ENCODE peak calls at places on chromosome 16, in nine cellular contexts. D is bronchial epithelial cell, B is choroid plexus epithelial cell, P is lower leg skin, A is spleen, E is AG04449, N is suprapubic skin, R is B cell, M is RWPE1. Q is an unnamed sample.

GRCh38 chr16:85048921-85049562 is 21.4 kb downstream of the KIAA0513 start:
- DNase-seq in D (no peak), B (no peak), P (no peak), A (no peak), E (no peak), N (no peak), R (no peak), M (no peak), Q (no peak)

GRCh38 chr16:66359811-66360608 is 6.5 kb upstream of the CDH5 start:
- DNase-seq in D (peak), B (no peak), P (no peak), A (no peak), E (no peak), N (no peak), R (no peak), M (no peak), Q (no peak)

GRCh38 chr16:64983983-64984382 is 137.9 kb downstream of the CDH11 start:
- DNase-seq in D (peak), B (peak), P (no peak), A (no peak), E (no peak), N (no peak), R (no peak), M (peak), Q (no peak)

GRCh38 chr16:56019274-56019673 is 144.1 kb upstream of the CES5A start:
- DNase-seq in D (no peak), B (no peak), P (no peak), A (no peak), E (no peak), N (no peak), R (no peak), M (no peak), Q (no peak)

GRCh38 chr16:14445935-14446715 is 183.9 kb downstream of the PARN start:
- DNase-seq in D (no peak), B (no peak), P (no peak), A (no peak), E (no peak), N (no peak), R (no peak), M (no peak), Q (no peak)

GRCh38 chr16:15055141-15056053 is 477 bp downstream of the NTAN1 start:
- DNase-seq in D (no peak), B (peak), P (peak), A (peak), E (no peak), N (peak), R (peak), M (peak), Q (no peak)

GRCh38 chr16:54446639-54447038 is 160.1 kb upstream of the IRX3 start:
- DNase-seq in D (peak), B (peak), P (peak), A (no peak), E (peak), N (peak), R (no peak), M (peak), Q (no peak)

GRCh38 chr16:2596747-2597559 is 59.1 kb downstream of the PDPK1 start:
- DNase-seq in D (no peak), B (no peak), P (peak), A (peak), E (no peak), N (no peak), R (peak), M (no peak), Q (no peak)

GRCh38 chr16:56370185-56370584 is 55.2 kb downstream of the AMFR start:
- DNase-seq in D (no peak), B (no peak), P (no peak), A (no peak), E (no peak), N (no peak), R (no peak), M (no peak), Q (no peak)

GRCh38 chr16:15837761-15838160 is 19.1 kb downstream of the MYH11 start:
- DNase-seq in D (no peak), B (no peak), P (no peak), A (peak), E (no peak), N (no peak), R (no peak), M (no peak), Q (no peak)

GRCh38 chr16:72666267-72666666 is 381.7 kb downstream of the ZFHX3 start:
- DNase-seq in D (no peak), B (peak), P (no peak), A (no peak), E (no peak), N (no peak), R (no peak), M (no peak), Q (no peak)

GRCh38 chr16:23949630-23950290 is 114.0 kb downstream of the PRKCB start:
- DNase-seq in D (no peak), B (no peak), P (peak), A (peak), E (no peak), N (no peak), R (peak), M (no peak), Q (peak)

GRCh38 chr16:10992797-10993196 is 48.4 kb downstream of the CLEC16A start:
- DNase-seq in D (peak), B (peak), P (no peak), A (no peak), E (peak), N (no peak), R (no peak), M (peak), Q (no peak)

GRCh38 chr16:85392756-85393673 is 220.1 kb upstream of the GSE1 start:
- DNase-seq in D (no peak), B (no peak), P (peak), A (peak), E (no peak), N (peak), R (no peak), M (no peak), Q (peak)

GRCh38 chr16:46428108-46429061 is 192.8 kb downstream of the SHCBP1 start:
- DNase-seq in D (no peak), B (no peak), P (peak), A (no peak), E (no peak), N (no peak), R (no peak), M (no peak), Q (no peak)

GRCh38 chr16:19359556-19359955 is 58.1 kb upstream of the TMC5 start:
- DNase-seq in D (no peak), B (no peak), P (no peak), A (no peak), E (no peak), N (no peak), R (no peak), M (no peak), Q (no peak)

GRCh38 chr16:68206224-68206623 is 29.7 kb downstream of the ESRP2 start:
- DNase-seq in D (no peak), B (no peak), P (no peak), A (no peak), E (no peak), N (no peak), R (no peak), M (no peak), Q (no peak)

GRCh38 chr16:10770907-10771306 is 27.3 kb downstream of the NUBP1 start:
- DNase-seq in D (no peak), B (peak), P (no peak), A (no peak), E (no peak), N (no peak), R (no peak), M (no peak), Q (no peak)

GRCh38 chr16:68069511-68070248 is 15.5 kb upstream of the NFATC3 start:
- DNase-seq in D (no peak), B (no peak), P (peak), A (no peak), E (no peak), N (no peak), R (no peak), M (no peak), Q (no peak)

GRCh38 chr16:23408242-23409201 is 44.5 kb downstream of the COG7 start:
- DNase-seq in D (peak), B (peak), P (no peak), A (peak), E (no peak), N (no peak), R (peak), M (no peak), Q (no peak)

GRCh38 chr16:71442041-71442440 is at the start of gene TLE7:
- DNase-seq in D (no peak), B (no peak), P (no peak), A (no peak), E (no peak), N (no peak), R (no peak), M (no peak), Q (no peak)

GRCh38 chr16:82322177-82322576 is 152.2 kb upstream of the MPHOSPH6 start:
- DNase-seq in D (peak), B (no peak), P (no peak), A (no peak), E (no peak), N (no peak), R (no peak), M (no peak), Q (no peak)

GRCh38 chr16:62648256-62648655 is 612.0 kb upstream of the CDH8 start:
- DNase-seq in D (no peak), B (no peak), P (no peak), A (no peak), E (no peak), N (no peak), R (no peak), M (no peak), Q (no peak)

GRCh38 chr16:79287424-79287917 is 313.1 kb downstream of the MAF start:
- DNase-seq in D (no peak), B (no peak), P (no peak), A (no peak), E (no peak), N (no peak), R (no peak), M (no peak), Q (no peak)

GRCh38 chr16:71610936-71611871 is 14.8 kb upstream of the MARVELD3 start:
- DNase-seq in D (peak), B (peak), P (peak), A (peak), E (no peak), N (peak), R (peak), M (peak), Q (peak)

GRCh38 chr16:1466054-1466453 is 8.8 kb downstream of the CLCN7 start:
- DNase-seq in D (no peak), B (no peak), P (no peak), A (no peak), E (no peak), N (no peak), R (no peak), M (no peak), Q (no peak)

GRCh38 chr16:4580245-4580644 is 24.1 kb downstream of the C16orf96 start:
- DNase-seq in D (peak), B (peak), P (no peak), A (no peak), E (no peak), N (no peak), R (no peak), M (peak), Q (no peak)
- TF ChIP-seq CTCF in D (no peak), B (no peak), P (no peak), A (no peak), E (no peak), N (no peak), R (no peak), M (no peak), Q (no peak)

DNA sequence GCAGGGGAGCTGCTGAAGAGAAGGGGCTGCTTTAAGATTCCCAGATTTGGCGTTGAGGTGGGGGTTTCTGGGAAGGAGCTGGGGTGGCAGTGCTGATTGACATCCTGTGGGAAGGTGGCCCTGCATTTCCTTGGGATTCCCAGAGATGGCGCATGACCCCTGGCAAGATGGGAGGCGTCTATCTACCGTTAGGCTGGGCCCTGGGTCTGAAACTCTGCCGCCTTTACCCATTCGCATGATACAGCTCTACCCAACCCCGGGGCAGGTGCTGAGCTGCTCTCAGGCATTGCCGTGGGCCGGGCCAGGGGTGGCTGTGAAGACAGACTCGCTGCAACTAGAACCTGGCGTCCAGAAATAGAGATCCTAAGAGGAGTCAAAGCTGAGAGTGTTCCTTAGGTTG is 9.9 kb upstream of the MVD start:
- DNase-seq in D (peak), B (no peak), P (no peak), A (no peak), E (no peak), N (no peak), R (no peak), M (no peak), Q (no peak)
- TF ChIP-seq CTCF in D (peak), B (peak), P (no peak), A (no peak), E (peak), N (no peak), R (no peak), M (no peak), Q (no peak)

GRCh38 chr16:88878967-88879787 is 12.7 kb upstream of the PABPN1L start:
- DNase-seq in D (peak), B (peak), P (no peak), A (no peak), E (no peak), N (no peak), R (no peak), M (peak), Q (no peak)

GRCh38 chr16:88878356-88878755 is 11.9 kb upstream of the PABPN1L start:
- DNase-seq in D (no peak), B (no peak), P (no peak), A (no peak), E (no peak), N (no peak), R (no peak), M (no peak), Q (no peak)

GRCh38 chr16:88875703-88876234 is 9.3 kb upstream of the PABPN1L start:
- DNase-seq in D (no peak), B (no peak), P (no peak), A (no peak), E (no peak), N (no peak), R (no peak), M (no peak), Q (no peak)

GRCh38 chr16:88876942-88877526 is 10.6 kb upstream of the PABPN1L start:
- DNase-seq in D (no peak), B (no peak), P (no peak), A (no peak), E (no peak), N (no peak), R (no peak), M (no peak), Q (no peak)

DNA sequence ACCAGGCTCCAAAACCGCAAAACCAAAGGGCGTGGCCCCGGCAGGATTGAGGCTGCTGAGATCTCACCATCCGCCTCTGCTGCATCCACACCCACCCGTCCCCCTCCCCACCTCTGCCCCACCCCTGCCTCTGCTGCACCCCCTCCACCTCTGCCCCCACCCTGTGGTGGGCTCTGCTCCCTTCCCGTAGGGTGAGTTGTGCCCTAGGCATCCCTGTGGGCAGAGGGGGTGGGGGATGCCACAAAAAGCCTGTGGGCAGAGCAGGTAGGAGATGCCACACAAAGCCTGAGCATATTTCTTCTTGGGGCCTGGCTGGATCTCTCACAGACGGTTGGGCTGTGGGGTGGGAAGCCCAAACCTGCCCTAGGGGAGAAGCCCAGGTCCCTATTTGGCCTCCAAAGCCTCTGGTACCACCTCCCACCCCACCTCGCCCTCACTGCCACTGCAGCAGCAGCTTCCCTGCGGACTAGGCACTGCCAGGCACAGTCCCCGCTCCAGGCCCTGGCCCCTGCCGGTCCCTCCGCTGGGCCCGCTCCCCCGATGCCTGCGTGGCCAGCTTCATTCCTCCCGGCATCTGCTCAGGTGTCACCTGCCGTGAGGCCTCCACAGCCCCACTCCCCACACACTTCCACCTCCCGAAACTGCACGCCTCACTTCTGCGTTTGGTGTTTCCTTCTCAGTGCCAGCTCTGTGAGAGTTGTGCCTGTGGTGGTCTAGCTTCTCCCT is 11.3 kb upstream of the PABPN1L start:
- DNase-seq in D (no peak), B (no peak), P (no peak), A (no peak), E (no peak), N (no peak), R (no peak), M (no peak), Q (no peak)
- TF ChIP-seq CTCF in D (no peak), B (no peak), P (no peak), A (no peak), E (no peak), N (no peak), R (no peak), M (no peak), Q (no peak)

GRCh38 chr16:30112197-30113030 is 923 bp downstream of the GDPD3 start:
- DNase-seq in D (no peak), B (peak), P (peak), A (peak), E (no peak), N (peak), R (peak), M (no peak), Q (peak)
- TF ChIP-seq CTCF in D (peak), B (peak), P (peak), A (peak), E (peak), N (peak), R (peak), M (peak), Q (peak)

DNA sequence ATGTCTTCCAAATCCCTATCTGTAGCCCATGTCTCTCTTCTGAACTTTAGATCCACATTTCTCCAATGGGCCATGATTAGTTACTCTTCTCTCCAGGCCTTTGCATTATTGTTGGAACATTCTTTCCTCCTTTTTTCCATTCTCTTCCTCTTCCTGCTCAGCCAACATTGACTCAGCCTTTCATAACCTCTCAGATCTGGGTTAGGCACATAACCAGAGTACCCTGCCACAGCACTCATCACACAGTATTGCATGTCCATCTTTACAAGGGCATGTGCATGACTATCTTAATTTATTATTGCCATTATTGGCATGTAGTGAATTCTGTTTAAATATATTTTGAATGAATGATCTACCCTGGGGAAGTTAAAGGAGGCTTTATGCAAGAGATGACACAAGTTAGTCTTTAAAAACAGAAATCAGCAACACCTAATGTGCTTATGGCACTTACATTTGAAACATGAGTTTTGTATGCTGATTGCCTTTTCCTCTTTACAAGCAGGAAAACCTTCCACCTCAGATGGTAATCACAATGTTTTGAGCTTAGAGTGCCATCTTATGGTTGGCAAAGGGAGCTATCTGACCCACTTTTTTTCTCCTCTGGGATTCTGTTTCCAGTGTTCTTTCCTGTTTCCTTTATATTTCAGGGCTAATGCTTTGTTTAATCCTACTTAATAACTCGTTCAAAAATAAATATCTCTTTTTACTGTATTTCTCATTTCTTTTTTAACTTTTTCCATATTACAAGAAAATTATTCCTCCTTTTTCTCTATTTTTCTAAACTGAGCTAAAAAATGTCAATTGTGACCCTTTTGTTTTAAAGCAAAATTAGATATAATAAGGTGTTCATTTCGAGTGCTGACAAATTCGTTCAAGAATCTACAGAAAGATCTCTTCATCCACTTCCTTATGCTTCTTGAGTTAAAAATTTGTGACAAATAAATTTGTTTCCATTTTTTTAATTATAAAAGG is 151.0 kb upstream of the RBL2 start:
- DNase-seq in D (peak), B (peak), P (no peak), A (no peak), E (no peak), N (no peak), R (no peak), M (peak), Q (no peak)
- TF ChIP-seq CTCF in D (peak), B (peak), P (no peak), A (peak), E (peak), N (peak), R (peak), M (peak), Q (peak)

DNA sequence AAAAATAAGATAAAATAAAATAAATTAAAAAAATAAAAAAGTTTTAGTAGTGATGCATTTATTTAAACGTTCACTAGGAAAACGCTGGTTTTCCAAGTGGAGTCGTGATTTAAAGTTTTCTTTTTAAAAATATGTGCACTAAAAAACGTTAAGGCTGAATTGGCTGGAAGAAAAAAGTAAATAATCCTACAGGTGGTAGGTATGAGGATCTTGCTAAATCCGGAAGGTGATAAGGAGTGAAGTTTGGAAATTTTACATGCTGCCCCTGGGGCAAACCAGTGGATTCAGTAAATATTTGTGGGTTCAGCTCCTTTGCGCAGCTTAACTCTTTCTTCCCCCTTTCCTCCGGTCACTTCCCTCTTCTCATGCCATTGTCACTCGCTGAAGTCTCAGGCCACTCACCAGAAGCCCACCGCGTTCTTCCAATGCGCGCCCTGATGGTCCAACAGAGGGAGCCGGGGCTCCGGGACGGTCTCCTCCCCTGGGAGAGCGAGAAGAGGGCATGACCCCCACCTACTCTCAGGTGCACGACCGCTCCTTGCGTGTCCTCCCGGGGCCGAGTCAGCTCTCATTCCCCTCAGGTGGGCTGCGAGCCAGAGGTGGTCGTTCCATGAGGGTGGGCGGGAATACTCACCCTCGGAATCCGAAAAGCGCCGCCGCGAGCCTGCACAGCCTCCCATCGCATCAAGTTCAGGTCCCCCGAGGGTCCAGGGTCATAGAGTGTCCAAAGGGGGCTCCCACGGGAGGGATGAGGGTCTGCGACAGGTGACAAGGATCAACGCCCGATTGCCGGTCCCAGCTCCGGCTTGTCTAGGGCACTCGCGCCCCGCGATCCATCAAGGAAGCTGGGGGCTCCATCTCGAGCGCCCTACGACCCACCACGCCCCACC is 549 bp downstream of the CLN3 start:
- DNase-seq in D (peak), B (peak), P (peak), A (peak), E (no peak), N (peak), R (no peak), M (peak), Q (no peak)
- TF ChIP-seq CTCF in D (peak), B (peak), P (no peak), A (no peak), E (peak), N (peak), R (no peak), M (no peak), Q (no peak)

Q was measured in natural killer cell.